ENCODE peak calls at places on chromosomes 6 and 20, in five cellular contexts. R is right lobe of liver, O is heart left ventricle, M is K562, Z is brain microvascular endothelial cell. N is an unnamed sample. For H3K36me3, the result is how much of the 10 kb centered on the place peaks cover.

GRCh38 chr6:122568865-122569264 is 41.3 kb upstream of the PKIB start:
- DNase-seq in R (no peak), O (no peak), M (no peak), Z (no peak), N (no peak)

GRCh38 chr6:38640216-38640909 is 634 bp upstream of the BTBD9 start:
- DNase-seq in R (peak), O (no peak), M (no peak), Z (no peak), N (no peak)

GRCh38 chr20:34043025-34043424 is 49.3 kb downstream of the RALY start:
- DNase-seq in R (no peak), O (no peak), M (no peak), Z (no peak), N (no peak)

GRCh38 chr6:24139080-24139479 is 13.1 kb downstream of the NRSN1 start:
- DNase-seq in R (no peak), O (no peak), M (no peak), Z (no peak), N (no peak)

GRCh38 chr6:2977799-2978558 is 6.6 kb upstream of the SERPINB6 start:
- DNase-seq in R (no peak), O (no peak), M (no peak), Z (no peak), N (no peak)

GRCh38 chr6:41036188-41036587 is 2.8 kb downstream of the UNC5CL start:
- DNase-seq in R (no peak), O (no peak), M (no peak), Z (no peak), N (peak)

GRCh38 chr6:131061771-131062160 is 1.3 kb downstream of the EPB41L2 start:
- DNase-seq in R (no peak), O (no peak), M (no peak), Z (no peak), N (no peak)

GRCh38 chr6:12033770-12034169 is 21.7 kb downstream of the HIVEP1 start:
- DNase-seq in R (no peak), O (no peak), M (no peak), Z (no peak), N (no peak)

GRCh38 chr6:41704028-41704427 is 31.4 kb downstream of the TFEB start:
- DNase-seq in R (no peak), O (no peak), M (peak), Z (no peak), N (no peak)

GRCh38 chr20:58001381-58001780 is 227.1 kb downstream of the ANKRD60 start:
- DNase-seq in R (no peak), O (no peak), M (no peak), Z (peak), N (no peak)

GRCh38 chr6:101212640-101213039 is 180.9 kb upstream of the GRIK2 start:
- DNase-seq in R (no peak), O (no peak), M (no peak), Z (no peak), N (no peak)

GRCh38 chr6:40922281-40922680 is 116.7 kb downstream of the UNC5CL start:
- DNase-seq in R (no peak), O (no peak), M (no peak), Z (no peak), N (no peak)

GRCh38 chr6:21665436-21666199 is 72.1 kb downstream of the SOX4 start:
- DNase-seq in R (no peak), O (peak), M (no peak), Z (no peak), N (no peak)

GRCh38 chr6:21666200-21666671 is 72.7 kb downstream of the SOX4 start:
- DNase-seq in R (peak), O (peak), M (no peak), Z (no peak), N (no peak)

GRCh38 chr6:21665101-21665435 is 71.5 kb downstream of the SOX4 start:
- DNase-seq in R (no peak), O (no peak), M (no peak), Z (no peak), N (no peak)

GRCh38 chr6:21666788-21667681 is 73.5 kb downstream of the SOX4 start:
- DNase-seq in R (no peak), O (no peak), M (no peak), Z (no peak), N (no peak)

GRCh38 chr6:21664263-21665081 is 70.9 kb downstream of the SOX4 start:
- DNase-seq in R (peak), O (peak), M (no peak), Z (no peak), N (no peak)
- H3K4me3 ChIP-seq in R (peak), O (peak), M (no peak), Z (peak), N (peak)

GRCh38 chr6:7145269-7146078 is 37.7 kb downstream of the RREB1 start:
- DNase-seq in R (no peak), O (no peak), M (no peak), Z (no peak), N (no peak)

GRCh38 chr6:7144810-7145209 is 37.0 kb downstream of the RREB1 start:
- DNase-seq in R (no peak), O (no peak), M (peak), Z (no peak), N (no peak)

GRCh38 chr6:7142228-7142801 is 34.6 kb downstream of the RREB1 start:
- DNase-seq in R (peak), O (no peak), M (no peak), Z (no peak), N (no peak)

GRCh38 chr6:7140631-7141366 is 33.0 kb downstream of the RREB1 start:
- DNase-seq in R (peak), O (peak), M (peak), Z (peak), N (no peak)

GRCh38 chr6:7143161-7143974 is 35.6 kb downstream of the RREB1 start:
- DNase-seq in R (no peak), O (no peak), M (peak), Z (no peak), N (no peak)
- TF ChIP-seq CTCF in R (no peak), O (no peak), M (peak), Z (peak), N (peak)

DNA sequence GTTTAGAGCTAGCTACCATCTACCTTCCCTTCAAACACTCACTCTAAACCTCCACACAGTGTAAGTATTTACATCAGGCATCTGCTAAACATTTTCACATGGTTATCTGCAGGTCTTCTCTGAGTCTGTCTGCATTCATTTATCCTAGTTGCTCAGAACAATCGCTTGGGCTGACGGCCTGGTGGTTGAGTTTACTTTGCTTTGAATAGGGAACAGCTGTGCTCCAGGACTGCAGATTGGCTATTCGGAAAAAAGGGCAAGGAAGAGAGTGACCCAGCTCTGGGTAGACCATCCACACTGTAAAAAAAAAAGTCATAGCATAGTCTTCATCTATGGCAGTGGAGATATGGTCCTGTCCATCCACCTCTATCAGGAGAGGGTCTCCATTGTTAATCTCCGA is 115.3 kb upstream of the ESR1 start:
- DNase-seq in R (no peak), O (no peak), M (no peak), Z (no peak), N (no peak)
- H3K36me3 ChIP-seq in R (under half), O (under half), M (under half), Z (under half), N (under half)

GRCh38 chr6:7171733-7172132 is 64.0 kb downstream of the RREB1 start:
- DNase-seq in R (no peak), O (no peak), M (peak), Z (no peak), N (no peak)
- H3K4me3 ChIP-seq in R (no peak), O (no peak), M (no peak), Z (no peak), N (no peak)

GRCh38 chr6:30914076-30914853 is at the start of gene VARS2:
- DNase-seq in R (peak), O (peak), M (peak), Z (peak), N (peak)
- TF ChIP-seq CTCF in R (peak), O (peak), M (peak), Z (peak), N (peak)

N was measured in kidney epithelial cell.